ENCODE peak calls at places on chromosomes 3 and 15, in nine cellular contexts. R is neural progenitor cell, S is astrocyte of the cerebellum, P is WTC11, E is mesothelial cell of epicardium, Z is nephron progenitor cell, Q is K562, Y is cardiac muscle cell, A is HL-60. N is an unnamed sample.

GRCh38 chr3:158683216-158683975 is 10.9 kb upstream of the LXN start:
- DNase-seq in R (no peak), S (no peak), P (no peak), E (no peak), Z (no peak), Q (no peak), Y (no peak), A (no peak), N (no peak)

GRCh38 chr3:146834917-146835316 is 229.8 kb upstream of the PLSCR5 start:
- DNase-seq in R (no peak), S (peak; percentile 74), P (no peak), E (no peak), Z (no peak), Q (no peak), Y (no peak), A (no peak), N (no peak)

GRCh38 chr15:49083471-49084284 is 37.4 kb upstream of the SECISBP2L start:
- DNase-seq in R (no peak), S (no peak), P (no peak), E (no peak), Z (no peak), Q (no peak), Y (no peak), A (no peak), N (no peak)

GRCh38 chr3:184788751-184789150 is 23.2 kb upstream of the VPS8 start:
- DNase-seq in R (no peak), S (no peak), P (no peak), E (no peak), Z (no peak), Q (no peak), Y (no peak), A (no peak), N (no peak)

GRCh38 chr15:68833734-68834334 is 13.1 kb upstream of the ANP32A start:
- DNase-seq in R (no peak), S (no peak), P (no peak), E (no peak), Z (no peak), Q (no peak), Y (no peak), A (no peak), N (no peak)

GRCh38 chr3:33218072-33218445 is 551 bp downstream of the SUSD5 start:
- DNase-seq in R (peak; percentile 27), S (no peak), P (no peak), E (no peak), Z (peak; percentile 8), Q (no peak), Y (no peak), A (no peak), N (no peak)

GRCh38 chr3:77039606-77040553 is at the start of gene ROBO2:
- DNase-seq in R (peak; percentile 91), S (no peak), P (peak; percentile 80), E (peak; percentile 78), Z (peak; percentile 83), Q (peak; percentile 10), Y (peak; percentile 87), A (no peak), N (no peak)

GRCh38 chr15:83565553-83566159 is 88.3 kb upstream of the ADAMTSL3 start:
- DNase-seq in R (peak; percentile 81), S (peak; percentile 24), P (no peak), E (no peak), Z (peak; percentile 23), Q (peak; percentile 30), Y (peak; percentile 66), A (no peak), N (no peak)

GRCh38 chr3:113747719-113748046 is 848 bp downstream of the ATP6V1A start:
- DNase-seq in R (peak; percentile 18), S (no peak), P (no peak), E (no peak), Z (no peak), Q (no peak), Y (peak; percentile 23), A (no peak), N (no peak)

GRCh38 chr3:28109829-28110228 is 131.6 kb upstream of the CMC1 start:
- DNase-seq in R (no peak), S (no peak), P (no peak), E (no peak), Z (no peak), Q (no peak), Y (no peak), A (no peak), N (no peak)

GRCh38 chr3:48930590-48930989 is 11.9 kb downstream of the ARIH2 start:
- DNase-seq in R (no peak), S (no peak), P (no peak), E (no peak), Z (no peak), Q (no peak), Y (no peak), A (no peak), N (no peak)

GRCh38 chr3:98817546-98817945 is 54.4 kb downstream of the ST3GAL6 start:
- DNase-seq in R (peak; percentile 46), S (peak; percentile 49), P (no peak), E (no peak), Z (no peak), Q (peak; percentile 40), Y (peak; percentile 67), A (no peak), N (no peak)

GRCh38 chr3:131903988-131904415 is 130.8 kb downstream of the CPNE4 start:
- DNase-seq in R (no peak), S (peak; percentile 90), P (no peak), E (no peak), Z (no peak), Q (no peak), Y (no peak), A (no peak), N (no peak)

GRCh38 chr3:29183346-29184087 is 97.4 kb upstream of the RBMS3 start:
- DNase-seq in R (no peak), S (peak; percentile 46), P (no peak), E (no peak), Z (no peak), Q (no peak), Y (no peak), A (no peak), N (no peak)

GRCh38 chr3:17132286-17133115 is 247.7 kb downstream of the PLCL2 start:
- DNase-seq in R (no peak), S (no peak), P (no peak), E (no peak), Z (no peak), Q (no peak), Y (no peak), A (no peak), N (no peak)

GRCh38 chr3:11306815-11307589 is 34.8 kb downstream of the ATG7 start:
- DNase-seq in R (no peak), S (no peak), P (no peak), E (no peak), Z (no peak), Q (no peak), Y (peak; percentile 26), A (no peak), N (no peak)

GRCh38 chr15:43648649-43649429 is at the start of gene CATSPER2:
- DNase-seq in R (no peak), S (no peak), P (peak; percentile 15), E (no peak), Z (no peak), Q (no peak), Y (no peak), A (no peak), N (no peak)

GRCh38 chr3:171809513-171810277 is 588 bp downstream of the PLD1 start:
- DNase-seq in R (peak; percentile 73), S (no peak), P (peak; percentile 67), E (no peak), Z (peak; percentile 71), Q (peak; percentile 36), Y (peak; percentile 87), A (no peak), N (no peak)

GRCh38 chr3:140360332-140360731 is 317.5 kb upstream of the TRIM42 start:
- DNase-seq in R (peak; percentile 57), S (no peak), P (no peak), E (no peak), Z (no peak), Q (no peak), Y (no peak), A (no peak), N (no peak)
- TF ChIP-seq CTCF in R (peak; percentile 32), S (no peak), P (no peak), E (no peak), Z (no peak), Q (no peak), Y (no peak), A (no peak), N (no peak)

GRCh38 chr3:14853280-14853956 is 34.7 kb downstream of the FGD5 start:
- DNase-seq in R (no peak), S (no peak), P (no peak), E (no peak), Z (no peak), Q (no peak), Y (no peak), A (no peak), N (no peak)

GRCh38 chr3:14861451-14862302 is 42.9 kb downstream of the FGD5 start:
- DNase-seq in R (no peak), S (no peak), P (no peak), E (no peak), Z (no peak), Q (no peak), Y (no peak), A (no peak), N (no peak)

GRCh38 chr3:14861031-14861430 is 42.3 kb downstream of the FGD5 start:
- DNase-seq in R (no peak), S (no peak), P (no peak), E (no peak), Z (no peak), Q (no peak), Y (no peak), A (no peak), N (no peak)

GRCh38 chr3:14858105-14858504 is 39.3 kb downstream of the FGD5 start:
- DNase-seq in R (no peak), S (no peak), P (no peak), E (no peak), Z (no peak), Q (no peak), Y (no peak), A (no peak), N (no peak)

GRCh38 chr3:14857506-14857905 is 38.7 kb downstream of the FGD5 start:
- DNase-seq in R (no peak), S (no peak), P (no peak), E (no peak), Z (no peak), Q (no peak), Y (no peak), A (no peak), N (no peak)
- TF ChIP-seq CTCF in R (peak; percentile 19), S (no peak), P (no peak), E (no peak), Z (no peak), Q (peak; percentile 32), Y (no peak), A (no peak), N (no peak)

GRCh38 chr3:179871782-179872181 is 165.0 kb downstream of the PEX5L start:
- DNase-seq in R (peak; percentile 25), S (no peak), P (no peak), E (no peak), Z (no peak), Q (no peak), Y (no peak), A (no peak), N (no peak)
- TF ChIP-seq CTCF in R (no peak), S (no peak), P (no peak), E (no peak), Z (no peak), Q (no peak), Y (no peak), A (no peak), N (no peak)

DNA sequence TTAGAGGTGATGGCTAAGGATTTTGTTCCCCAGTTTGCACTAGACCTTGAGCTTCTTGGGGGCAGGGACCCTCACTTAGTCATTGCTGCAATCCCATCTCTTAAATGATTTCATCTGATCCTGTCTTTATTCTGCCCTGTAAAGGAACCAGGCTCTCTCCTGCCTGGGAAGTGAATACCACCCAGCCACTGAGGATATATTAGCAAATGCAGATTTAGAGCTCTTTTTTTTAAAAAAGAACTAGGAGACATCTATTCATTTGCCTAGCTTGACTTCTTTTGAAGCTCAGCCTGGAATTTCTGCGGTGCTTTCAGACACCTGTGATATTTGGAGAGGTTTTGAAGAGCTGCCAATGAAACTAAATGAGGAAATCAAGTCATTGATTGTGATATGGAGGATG is 41.8 kb downstream of the CA12 start:
- DNase-seq in R (no peak), S (no peak), P (no peak), E (no peak), Z (no peak), Q (no peak), Y (no peak), A (no peak), N (no peak)
- TF ChIP-seq CTCF in R (no peak), S (no peak), P (no peak), E (no peak), Z (no peak), Q (no peak), Y (no peak), A (no peak), N (no peak)

N was measured in activated B cell treated with CpG ODN at 0.5 μM for 24 hours.